ENCODE peak calls at places on chromosomes 4 and X, in ten cellular contexts. R is epithelial cell of esophagus; Q is body of pancreas; V is Panc1; K is testis; C is tibial nerve; A is fibroblast of lung; T is CD8-positive, alpha-beta T cell; L is uterus; N is lower lobe of right lung. U is an unnamed sample.
A peak's percentile ranks its signal among the peaks of the same experiment; 100 is the strongest.

GRCh38 chr4:19038231-19038630 is 1016.7 kb upstream of the LCORL start:
- DNase-seq in L (no peak), R (no peak), N (no peak), Q (no peak), T (no peak), C (no peak), A (no peak), K (no peak), V (no peak), U (no peak)

GRCh38 chrX:140177821-140178220 is 212.5 kb upstream of the CXorf66 start:
- DNase-seq in R (no peak), V (no peak), A (peak; percentile 9), Q (no peak), C (no peak), L (no peak), N (no peak), T (no peak), K (no peak), U (no peak)

GRCh38 chr4:120557372-120557771 is 365.2 kb downstream of the PRDM5 start:
- DNase-seq in K (no peak), V (no peak), T (no peak), R (peak; percentile 11), C (no peak), L (no peak), Q (no peak), N (no peak), A (no peak), U (peak; percentile 57)

GRCh38 chr4:173005912-173006633 is 162.5 kb upstream of the GALNT7 start:
- DNase-seq in T (no peak), R (no peak), L (no peak), A (no peak), C (no peak), Q (no peak), V (no peak), K (no peak), N (no peak), U (no peak)

GRCh38 chr4:17544205-17544604 is 29.2 kb downstream of the CLRN2 start:
- DNase-seq in V (peak; percentile 5), K (no peak), T (no peak), R (peak; percentile 25), L (no peak), Q (no peak), C (no peak), A (no peak), N (no peak), U (no peak)

GRCh38 chr4:74283614-74284013 is 24.7 kb upstream of the EPGN start:
- DNase-seq in T (no peak), V (no peak), C (no peak), K (no peak), N (no peak), R (peak; percentile 98), Q (no peak), L (no peak), A (peak; percentile 87), U (peak; percentile 73)

GRCh38 chr4:187235456-187236170 is 512.0 kb upstream of the FAT1 start:
- DNase-seq in A (peak; percentile 3), Q (peak; percentile 22), V (no peak), C (no peak), K (no peak), L (no peak), T (no peak), N (no peak), R (peak; percentile 16), U (no peak)

GRCh38 chr4:108024078-108024990 is 34.6 kb downstream of the HADH start:
- DNase-seq in C (no peak), L (no peak), K (no peak), R (no peak), V (no peak), N (no peak), A (no peak), T (no peak), Q (no peak), U (no peak)

GRCh38 chr4:4819213-4819606 is 40.3 kb upstream of the MSX1 start:
- DNase-seq in N (no peak), A (no peak), R (no peak), Q (no peak), L (no peak), V (no peak), K (no peak), T (no peak), C (no peak), U (no peak)

GRCh38 chr4:110526589-110526988 is 50.6 kb downstream of the ENPEP start:
- DNase-seq in R (no peak), K (no peak), L (no peak), Q (no peak), C (no peak), N (no peak), T (no peak), A (no peak), V (no peak), U (no peak)

GRCh38 chr4:2433609-2434350 is 15.0 kb downstream of the CFAP99 start:
- DNase-seq in C (no peak), R (no peak), T (no peak), A (no peak), K (no peak), V (no peak), L (no peak), Q (no peak), N (peak; percentile 39), U (no peak)

GRCh38 chrX:45515262-45516215 is 314.9 kb upstream of the DIPK2B start:
- DNase-seq in K (peak; percentile 32), L (peak; percentile 73), N (peak; percentile 67), T (peak; percentile 16), A (peak; percentile 87), V (peak; percentile 80), C (peak; percentile 21), Q (peak; percentile 86), R (peak; percentile 95), U (peak; percentile 97)

GRCh38 chr4:16289872-16290554 is 63.7 kb upstream of the TAPT1 start:
- DNase-seq in T (no peak), K (no peak), R (peak; percentile 45), N (no peak), A (peak; percentile 21), Q (no peak), C (no peak), V (peak; percentile 8), L (no peak), U (peak; percentile 48)

GRCh38 chr4:123783091-123783765 is 386.6 kb downstream of the SPRY1 start:
- DNase-seq in Q (no peak), R (no peak), T (no peak), C (no peak), V (no peak), L (no peak), A (peak; percentile 85), K (peak; percentile 28), N (no peak), U (peak; percentile 85)

DNA sequence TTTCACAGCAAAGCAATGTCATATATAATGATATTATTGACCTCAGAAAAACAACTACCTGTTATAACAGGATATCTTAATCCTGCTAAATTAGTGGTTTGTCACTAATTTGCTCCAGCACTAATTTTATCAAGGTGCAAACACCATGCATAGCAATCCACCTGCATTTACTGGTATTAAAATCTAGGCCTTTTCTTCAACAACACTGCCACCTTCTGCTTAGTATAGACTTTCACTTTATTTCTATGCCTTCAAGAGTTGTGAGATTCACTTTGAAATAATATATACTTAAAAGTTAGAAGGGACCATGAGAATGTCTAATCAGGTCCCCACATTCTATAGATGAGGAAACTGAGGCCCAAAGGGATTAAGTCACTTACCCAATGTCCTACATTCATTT is 82.1 kb upstream of the IQCM start:
- DNase-seq in V (no peak), N (no peak), A (peak; percentile 22), Q (no peak), K (no peak), T (no peak), C (no peak), R (peak; percentile 49), L (no peak), U (peak; percentile 41)
- TF ChIP-seq CTCF in V (peak; percentile 45), N (peak; percentile 31), A (peak; percentile 50), Q (peak; percentile 31), K (peak; percentile 17), T (no peak), C (no peak), R (peak; percentile 47), L (no peak), U (peak; percentile 60)

DNA sequence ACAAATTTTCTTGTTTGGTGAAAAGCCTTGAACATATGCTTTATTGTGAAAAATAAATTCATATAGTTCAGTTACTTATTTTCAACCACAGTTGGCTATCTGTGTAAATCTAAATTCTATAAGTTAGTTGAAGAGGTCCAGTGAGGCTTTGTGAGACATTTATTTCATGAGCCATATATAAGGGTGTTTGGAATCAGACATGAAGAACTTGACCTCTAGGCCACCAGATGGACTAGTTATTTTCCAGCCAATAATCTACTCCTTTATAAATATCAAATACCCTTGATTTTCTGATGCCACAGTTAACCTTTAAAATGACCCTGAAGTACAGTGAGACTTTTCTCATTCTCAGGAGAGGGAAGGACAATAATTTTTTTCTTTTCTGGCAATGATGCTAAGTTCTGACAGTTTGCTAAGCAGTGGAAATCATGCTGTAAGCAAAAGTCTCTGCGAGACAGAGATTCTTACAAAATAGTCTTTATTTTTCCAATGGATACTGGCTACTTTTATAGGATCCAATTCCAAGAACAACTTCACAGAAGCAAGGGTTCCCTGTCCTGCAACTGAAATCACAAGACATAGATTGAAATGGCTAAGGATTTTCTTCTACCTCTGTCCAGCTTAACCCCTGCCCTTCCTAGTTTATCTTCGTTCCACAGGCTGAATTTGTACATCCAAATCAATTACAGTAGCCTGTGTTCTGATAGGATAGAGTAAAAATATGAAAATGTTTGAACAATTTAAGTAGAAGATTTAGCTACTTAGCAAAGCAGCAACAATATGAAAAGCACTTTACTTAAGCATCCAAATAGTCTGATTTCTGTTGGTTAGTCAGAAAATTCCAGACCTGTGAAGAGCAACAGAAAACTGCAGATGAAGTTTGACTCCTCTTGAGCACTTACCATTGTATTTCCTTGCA is 2.3 kb downstream of the ARSJ start:
- DNase-seq in R (no peak), Q (no peak), T (no peak), L (no peak), V (no peak), C (no peak), K (no peak), A (peak; percentile 50), N (no peak), U (peak; percentile 33)
- H3K4me3 ChIP-seq in R (peak overlapping the region; percentile 86), Q (no peak overlapping the region), T (no peak overlapping the region), L (no peak overlapping the region), V (peak overlapping the region; percentile 77), C (peak overlapping the region; percentile 5), K (no peak overlapping the region), A (peak overlapping the region; percentile 87), N (peak overlapping the region; percentile 64), U (peak overlapping the region; percentile 94)

GRCh38 chr4:94680131-94680862 is 77.5 kb upstream of the BMPR1B start:
- DNase-seq in L (no peak), T (no peak), N (no peak), C (no peak), Q (no peak), V (no peak), K (no peak), R (no peak), A (no peak), U (no peak)
- TF ChIP-seq CTCF in L (no peak), T (no peak), N (no peak), C (no peak), Q (no peak), V (no peak), K (no peak), R (no peak), A (no peak), U (no peak)

DNA sequence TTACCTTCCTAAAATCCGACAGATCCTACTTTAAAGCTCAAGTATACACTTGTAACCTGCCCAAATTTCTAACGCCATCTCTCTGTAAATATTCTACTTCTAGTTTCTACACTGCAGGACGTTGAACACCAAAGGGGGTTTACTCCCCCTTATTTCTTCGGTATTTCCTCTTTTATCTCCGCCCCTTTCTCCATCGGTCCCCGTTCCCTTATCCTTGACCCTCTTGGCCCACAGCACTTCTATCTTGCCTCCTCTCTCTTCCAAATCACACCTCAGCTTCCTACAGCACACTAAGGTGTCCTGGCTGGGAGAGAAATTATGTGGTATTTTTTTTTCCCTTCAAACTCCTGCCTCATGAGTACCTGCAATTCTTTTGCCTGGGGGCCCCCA is 728 bp downstream of the ZMAT1 start:
- DNase-seq in V (no peak), A (no peak), T (no peak), K (no peak), Q (no peak), C (no peak), L (no peak), R (no peak), N (no peak), U (no peak)
- H3K4me3 ChIP-seq in V (peak overlapping the region; percentile 61), A (peak overlapping the region; percentile 11), T (peak overlapping the region; percentile 48), K (peak overlapping the region; percentile 63), Q (peak overlapping the region; percentile 68), C (peak overlapping the region; percentile 34), L (peak overlapping the region; percentile 43), R (peak overlapping the region; percentile 16), N (peak overlapping the region; percentile 62), U (no peak overlapping the region)

U was measured in fibroblast of mammary gland.